ENCODE peak calls at places on chromosomes 5 and 9, in five cellular contexts. One of them, this sample, is unnamed.
A peak's percentile ranks its signal among the peaks of the same experiment; 100 is the strongest.

GRCh38 chr5:78594946-78595921 is 53.3 kb downstream of the LHFPL2 start:
- DNase-seq in neural progenitor cell: no peak
- DNase-seq in fibroblast of mammary gland: peak; percentile 99
- DNase-seq in body of pancreas: peak; percentile 67
- DNase-seq in hepatocyte: peak; percentile 72
- DNase-seq in this sample: peak; percentile 30

GRCh38 chr5:101429241-101429640 is 526.2 kb upstream of the ST8SIA4 start:
- DNase-seq in neural progenitor cell: no peak
- DNase-seq in fibroblast of mammary gland: peak; percentile 74
- DNase-seq in body of pancreas: no peak
- DNase-seq in hepatocyte: no peak
- DNase-seq in this sample: no peak

GRCh38 chr5:17014686-17015085 is 78.6 kb upstream of the MYO10 start:
- DNase-seq in neural progenitor cell: no peak
- DNase-seq in fibroblast of mammary gland: no peak
- DNase-seq in body of pancreas: no peak
- DNase-seq in hepatocyte: no peak
- DNase-seq in this sample: no peak

GRCh38 chr9:68560131-68560844 is 19.6 kb upstream of the TMEM252 start:
- DNase-seq in neural progenitor cell: peak; percentile 53
- DNase-seq in fibroblast of mammary gland: peak; percentile 70
- DNase-seq in body of pancreas: peak; percentile 61
- DNase-seq in hepatocyte: peak; percentile 37
- DNase-seq in this sample: peak; percentile 74

GRCh38 chr5:72363146-72363802 is 43.1 kb downstream of the PTCD2 start:
- DNase-seq in neural progenitor cell: no peak
- DNase-seq in fibroblast of mammary gland: peak; percentile 81
- DNase-seq in body of pancreas: no peak
- DNase-seq in hepatocyte: no peak
- DNase-seq in this sample: no peak

GRCh38 chr5:149641000-149641576 is 59.8 kb downstream of the ARHGEF37 start:
- DNase-seq in neural progenitor cell: no peak
- DNase-seq in fibroblast of mammary gland: peak; percentile 93
- DNase-seq in body of pancreas: peak; percentile 20
- DNase-seq in hepatocyte: peak; percentile 43
- DNase-seq in this sample: peak; percentile 66

GRCh38 chr9:135326141-135326540 is 153.4 kb upstream of the PPP1R26 start:
- DNase-seq in neural progenitor cell: no peak
- DNase-seq in fibroblast of mammary gland: no peak
- DNase-seq in body of pancreas: no peak
- DNase-seq in hepatocyte: no peak
- DNase-seq in this sample: no peak

GRCh38 chr5:58606064-58606463 is 23.2 kb downstream of the RAB3C start:
- DNase-seq in neural progenitor cell: no peak
- DNase-seq in fibroblast of mammary gland: no peak
- DNase-seq in body of pancreas: peak; percentile 45
- DNase-seq in hepatocyte: no peak
- DNase-seq in this sample: no peak

GRCh38 chr9:8845376-8845775 is 1045.8 kb upstream of the DMAC1 start:
- DNase-seq in neural progenitor cell: no peak
- DNase-seq in fibroblast of mammary gland: no peak
- DNase-seq in body of pancreas: peak; percentile 55
- DNase-seq in hepatocyte: no peak
- DNase-seq in this sample: no peak

GRCh38 chr5:115983519-115983918 is 21.2 kb downstream of the LVRN start:
- DNase-seq in neural progenitor cell: no peak
- DNase-seq in fibroblast of mammary gland: no peak
- DNase-seq in body of pancreas: no peak
- DNase-seq in hepatocyte: no peak
- DNase-seq in this sample: no peak

GRCh38 chr5:68306361-68307014 is 90.9 kb downstream of the PIK3R1 start:
- DNase-seq in neural progenitor cell: no peak
- DNase-seq in fibroblast of mammary gland: no peak
- DNase-seq in body of pancreas: peak; percentile 23
- DNase-seq in hepatocyte: no peak
- DNase-seq in this sample: no peak

GRCh38 chr9:108383801-108384200 is 472.0 kb downstream of the ACTL7B start:
- DNase-seq in neural progenitor cell: no peak
- DNase-seq in fibroblast of mammary gland: peak; percentile 35
- DNase-seq in body of pancreas: no peak
- DNase-seq in hepatocyte: no peak
- DNase-seq in this sample: no peak

GRCh38 chr9:133846483-133847090 is 108.4 kb upstream of the SARDH start:
- DNase-seq in neural progenitor cell: no peak
- DNase-seq in fibroblast of mammary gland: no peak
- DNase-seq in body of pancreas: no peak
- DNase-seq in hepatocyte: no peak
- DNase-seq in this sample: no peak

GRCh38 chr9:14219865-14220655 is 93.9 kb downstream of the NFIB start:
- DNase-seq in neural progenitor cell: no peak
- DNase-seq in fibroblast of mammary gland: no peak
- DNase-seq in body of pancreas: no peak
- DNase-seq in hepatocyte: no peak
- DNase-seq in this sample: no peak

GRCh38 chr9:114270120-114270975 is 52.5 kb upstream of the ORM1 start:
- DNase-seq in neural progenitor cell: no peak
- DNase-seq in fibroblast of mammary gland: no peak
- DNase-seq in body of pancreas: no peak
- DNase-seq in hepatocyte: no peak
- DNase-seq in this sample: no peak

GRCh38 chr5:71830626-71831539 is 111.8 kb downstream of the CARTPT start:
- DNase-seq in neural progenitor cell: no peak
- DNase-seq in fibroblast of mammary gland: peak; percentile 87
- DNase-seq in body of pancreas: peak; percentile 77
- DNase-seq in hepatocyte: peak; percentile 70
- DNase-seq in this sample: no peak

GRCh38 chr9:72526901-72527800 is 5.7 kb downstream of the TMC1 start:
- DNase-seq in neural progenitor cell: peak; percentile 74
- DNase-seq in fibroblast of mammary gland: peak; percentile 91
- DNase-seq in body of pancreas: peak; percentile 53
- DNase-seq in hepatocyte: peak; percentile 92
- DNase-seq in this sample: peak; percentile 86

GRCh38 chr5:146007270-146007669 is 70.9 kb downstream of the SH3RF2 start:
- DNase-seq in neural progenitor cell: no peak
- DNase-seq in fibroblast of mammary gland: peak; percentile 34
- DNase-seq in body of pancreas: no peak
- DNase-seq in hepatocyte: peak; percentile 23
- DNase-seq in this sample: no peak

GRCh38 chr5:156367602-156368001 is 40.6 kb downstream of the SGCD start:
- DNase-seq in neural progenitor cell: no peak
- DNase-seq in fibroblast of mammary gland: peak; percentile 98
- DNase-seq in body of pancreas: no peak
- DNase-seq in hepatocyte: no peak
- DNase-seq in this sample: no peak

GRCh38 chr5:143650296-143650695 is 161.7 kb upstream of the HMHB1 start:
- DNase-seq in neural progenitor cell: no peak
- DNase-seq in fibroblast of mammary gland: peak; percentile 26
- DNase-seq in body of pancreas: no peak
- DNase-seq in hepatocyte: no peak
- DNase-seq in this sample: peak; percentile 52
- H3K4me3 ChIP-seq in neural progenitor cell: no peak overlapping the region
- H3K4me3 ChIP-seq in fibroblast of mammary gland: no peak overlapping the region
- H3K4me3 ChIP-seq in body of pancreas: no peak overlapping the region
- H3K4me3 ChIP-seq in hepatocyte: no peak overlapping the region
- H3K4me3 ChIP-seq in this sample: no peak overlapping the region

GRCh38 chr5:160188968-160189319 is 40.4 kb upstream of the FABP6 start:
- DNase-seq in neural progenitor cell: no peak
- DNase-seq in fibroblast of mammary gland: no peak
- DNase-seq in body of pancreas: no peak
- DNase-seq in hepatocyte: no peak
- DNase-seq in this sample: no peak

GRCh38 chr5:160186480-160186879 is 42.8 kb upstream of the FABP6 start:
- DNase-seq in neural progenitor cell: no peak
- DNase-seq in fibroblast of mammary gland: no peak
- DNase-seq in body of pancreas: no peak
- DNase-seq in hepatocyte: no peak
- DNase-seq in this sample: no peak

GRCh38 chr5:160185954-160186353 is 43.4 kb upstream of the FABP6 start:
- DNase-seq in neural progenitor cell: no peak
- DNase-seq in fibroblast of mammary gland: no peak
- DNase-seq in body of pancreas: no peak
- DNase-seq in hepatocyte: no peak
- DNase-seq in this sample: peak; percentile 40

GRCh38 chr5:160187091-160187490 is 42.2 kb upstream of the FABP6 start:
- DNase-seq in neural progenitor cell: peak; percentile 35
- DNase-seq in fibroblast of mammary gland: peak; percentile 29
- DNase-seq in body of pancreas: no peak
- DNase-seq in hepatocyte: no peak
- DNase-seq in this sample: no peak

DNA sequence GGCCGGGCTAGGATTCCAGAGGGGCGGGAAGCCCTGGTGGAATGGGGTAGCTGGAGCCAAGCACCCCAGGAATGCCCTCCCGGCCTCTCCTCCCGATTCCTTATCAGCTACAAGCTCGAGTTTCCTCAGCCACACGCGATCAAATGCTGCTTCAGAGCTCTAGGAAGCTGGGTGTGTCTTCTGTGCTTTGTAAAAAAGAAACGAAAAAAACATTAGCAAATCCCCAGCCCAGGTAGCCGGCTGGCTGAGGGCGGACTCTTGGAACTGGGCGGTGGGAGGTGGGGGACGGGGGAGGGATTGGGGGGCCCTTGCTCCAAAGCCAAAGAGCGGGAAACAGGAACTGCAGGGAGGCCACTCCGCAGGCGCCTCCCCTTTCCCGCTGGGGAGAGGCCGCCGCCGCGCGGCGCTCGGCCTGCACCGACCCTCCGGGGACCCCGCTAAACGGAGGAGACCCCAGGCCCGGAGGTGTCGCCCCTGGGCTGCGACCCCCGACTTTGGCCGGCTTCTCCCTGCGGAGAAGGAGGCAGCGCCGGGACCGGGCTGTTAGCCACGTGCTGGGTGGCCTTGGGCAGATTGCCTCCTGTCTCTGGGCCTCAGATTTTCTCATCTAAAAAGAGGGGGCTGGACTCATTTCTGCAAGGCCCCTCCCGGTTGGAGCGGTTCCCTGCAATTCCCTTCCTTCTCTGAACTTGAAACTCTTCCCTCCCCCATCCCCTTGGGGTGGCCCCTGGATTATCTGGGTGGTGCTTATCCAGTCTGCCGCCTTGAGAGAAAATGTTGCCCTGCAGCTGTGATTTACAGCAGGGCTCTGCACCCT is 40.9 kb upstream of the FABP6 start:
- DNase-seq in neural progenitor cell: peak; percentile 70
- DNase-seq in fibroblast of mammary gland: peak; percentile 72
- DNase-seq in body of pancreas: peak; percentile 87
- DNase-seq in hepatocyte: peak; percentile 86
- DNase-seq in this sample: no peak
- TF ChIP-seq CTCF in neural progenitor cell: peak; percentile 10
- TF ChIP-seq CTCF in fibroblast of mammary gland: no peak
- TF ChIP-seq CTCF in body of pancreas: peak; percentile 25
- TF ChIP-seq CTCF in hepatocyte: no peak
- TF ChIP-seq CTCF in this sample: peak; percentile 5

DNA sequence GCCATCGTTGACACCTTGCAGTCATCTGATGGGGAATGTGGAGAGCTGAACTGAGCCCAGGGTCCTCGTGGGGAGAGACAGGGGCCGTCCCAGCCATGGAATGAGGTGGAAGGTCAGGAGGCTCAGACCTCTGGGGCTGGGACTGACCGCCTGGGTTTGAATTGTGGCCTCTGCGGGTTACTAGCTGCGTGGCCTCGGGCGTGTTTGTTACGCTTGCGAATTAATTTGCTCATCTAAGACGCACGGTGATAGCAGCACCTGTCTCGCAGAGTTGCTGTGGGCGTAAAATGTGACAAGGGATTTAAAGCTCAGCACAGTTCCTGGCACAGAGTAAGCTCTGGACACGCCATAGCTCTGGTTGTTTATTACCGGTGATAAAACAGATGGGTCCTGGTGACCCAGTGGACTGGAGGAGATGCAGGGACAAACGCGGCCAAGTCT is 19.4 kb upstream of the DAB2IP start:
- DNase-seq in neural progenitor cell: no peak
- DNase-seq in fibroblast of mammary gland: no peak
- DNase-seq in body of pancreas: no peak
- DNase-seq in hepatocyte: no peak
- DNase-seq in this sample: no peak
- H3K4me3 ChIP-seq in neural progenitor cell: no peak overlapping the region
- H3K4me3 ChIP-seq in fibroblast of mammary gland: no peak overlapping the region
- H3K4me3 ChIP-seq in body of pancreas: no peak overlapping the region
- H3K4me3 ChIP-seq in hepatocyte: no peak overlapping the region
- H3K4me3 ChIP-seq in this sample: no peak overlapping the region

GRCh38 chr9:129175825-129176633 is 2.0 kb downstream of the IER5L start:
- DNase-seq in neural progenitor cell: peak; percentile 92
- DNase-seq in fibroblast of mammary gland: peak; percentile 87
- DNase-seq in body of pancreas: peak; percentile 87
- DNase-seq in hepatocyte: peak; percentile 93
- DNase-seq in this sample: peak; percentile 87
- TF ChIP-seq CTCF in neural progenitor cell: no peak
- TF ChIP-seq CTCF in fibroblast of mammary gland: no peak
- TF ChIP-seq CTCF in body of pancreas: no peak
- TF ChIP-seq CTCF in hepatocyte: no peak
- TF ChIP-seq CTCF in this sample: no peak

GRCh38 chr9:129498451-129499376 is 122.2 kb downstream of the C9orf50 start:
- DNase-seq in neural progenitor cell: no peak
- DNase-seq in fibroblast of mammary gland: no peak
- DNase-seq in body of pancreas: no peak
- DNase-seq in hepatocyte: no peak
- DNase-seq in this sample: no peak
- H3K4me3 ChIP-seq in neural progenitor cell: no peak overlapping the region
- H3K4me3 ChIP-seq in fibroblast of mammary gland: no peak overlapping the region
- H3K4me3 ChIP-seq in body of pancreas: no peak overlapping the region
- H3K4me3 ChIP-seq in hepatocyte: no peak overlapping the region
- H3K4me3 ChIP-seq in this sample: no peak overlapping the region

GRCh38 chr5:96439477-96440184 is 6.6 kb upstream of the PCSK1 start:
- DNase-seq in neural progenitor cell: no peak
- DNase-seq in fibroblast of mammary gland: peak; percentile 17
- DNase-seq in body of pancreas: no peak
- DNase-seq in hepatocyte: no peak
- DNase-seq in this sample: peak; percentile 83
- TF ChIP-seq CTCF in neural progenitor cell: no peak
- TF ChIP-seq CTCF in fibroblast of mammary gland: peak; percentile 28
- TF ChIP-seq CTCF in body of pancreas: no peak
- TF ChIP-seq CTCF in hepatocyte: no peak
- TF ChIP-seq CTCF in this sample: peak; percentile 30